ENCODE peak calls at places on chromosome 5, in four cellular contexts. A is K562, O is GM12878, E is HepG2. L is an unnamed sample.

GRCh38 chr5:1823381-1824034 is 22.3 kb downstream of the NDUFS6 start:
- DNase-seq in O (no peak), A (no peak), E (no peak), L (no peak)

GRCh38 chr5:175772747-175773533 is 98.4 kb upstream of the CPLX2 start:
- DNase-seq in A (no peak), O (no peak), E (no peak), L (no peak)

GRCh38 chr5:73387630-73388370 is 60.8 kb downstream of the FOXD1 start:
- DNase-seq in A (no peak), E (no peak), O (peak; percentile 76), L (no peak)

GRCh38 chr5:31186672-31187267 is 6.7 kb upstream of the CDH6 start:
- DNase-seq in A (peak; percentile 49), O (no peak), E (peak; percentile 37), L (peak; percentile 27)

GRCh38 chr5:165457854-165458481 is 1952.5 kb downstream of the MAT2B start:
- DNase-seq in A (peak; percentile 1), E (no peak), O (no peak), L (peak; percentile 20)

GRCh38 chr5:134026521-134027202 is 21.9 kb upstream of the VDAC1 start:
- DNase-seq in O (no peak), A (peak; percentile 69), E (peak; percentile 75), L (peak; percentile 81)

GRCh38 chr5:171365351-171365750 is 22.3 kb upstream of the NPM1 start:
- DNase-seq in E (peak; percentile 15), O (no peak), A (peak; percentile 57), L (peak; percentile 75)

GRCh38 chr5:79975422-79975821 is 15.6 kb downstream of the MTX3 start:
- DNase-seq in A (no peak), E (no peak), O (no peak), L (no peak)

GRCh38 chr5:137115152-137115551 is 384.0 kb downstream of the SPOCK1 start:
- DNase-seq in A (no peak), E (no peak), O (no peak), L (no peak)

GRCh38 chr5:59036274-59036961 is 453.5 kb downstream of the RAB3C start:
- DNase-seq in O (no peak), E (no peak), A (no peak), L (no peak)

GRCh38 chr5:180521101-180521500 is 26.9 kb downstream of the CNOT6 start:
- DNase-seq in O (no peak), A (no peak), E (no peak), L (no peak)

GRCh38 chr5:143699121-143699520 is 112.8 kb upstream of the HMHB1 start:
- DNase-seq in O (no peak), A (peak; percentile 2), E (no peak), L (no peak)

GRCh38 chr5:100595152-100595811 is 60.1 kb downstream of the FAM174A start:
- DNase-seq in A (peak; percentile 9), E (peak; percentile 53), O (no peak), L (no peak)

GRCh38 chr5:170280090-170280493 is 17.5 kb downstream of the LCP2 start:
- DNase-seq in A (no peak), E (no peak), O (no peak), L (no peak)

GRCh38 chr5:119343766-119344165 is 12.1 kb upstream of the TNFAIP8 start:
- DNase-seq in A (no peak), E (no peak), O (peak; percentile 51), L (no peak)

GRCh38 chr5:145162641-145163040 is 672.5 kb downstream of the PRELID2 start:
- DNase-seq in A (no peak), O (no peak), E (peak; percentile 2), L (no peak)

GRCh38 chr5:125668904-125669303 is 754.3 kb upstream of the GRAMD2B start:
- DNase-seq in O (no peak), E (no peak), A (no peak), L (no peak)

GRCh38 chr5:21688655-21689054 is 1164.5 kb downstream of the CDH12 start:
- DNase-seq in A (no peak), O (no peak), E (no peak), L (no peak)

GRCh38 chr5:168023190-168023589 is 268.3 kb upstream of the WWC1 start:
- DNase-seq in O (no peak), E (no peak), A (no peak), L (no peak)

GRCh38 chr5:73106335-73106734 is 14.0 kb upstream of the TMEM171 start:
- DNase-seq in E (no peak), O (no peak), A (no peak), L (no peak)

GRCh38 chr5:10355071-10355889 is 1.8 kb downstream of the MARCHF6 start:
- DNase-seq in E (no peak), A (peak; percentile 57), O (no peak), L (no peak)

GRCh38 chr5:99878830-99879229 is 656.3 kb upstream of the FAM174A start:
- DNase-seq in A (no peak), O (no peak), E (no peak), L (no peak)

DNA sequence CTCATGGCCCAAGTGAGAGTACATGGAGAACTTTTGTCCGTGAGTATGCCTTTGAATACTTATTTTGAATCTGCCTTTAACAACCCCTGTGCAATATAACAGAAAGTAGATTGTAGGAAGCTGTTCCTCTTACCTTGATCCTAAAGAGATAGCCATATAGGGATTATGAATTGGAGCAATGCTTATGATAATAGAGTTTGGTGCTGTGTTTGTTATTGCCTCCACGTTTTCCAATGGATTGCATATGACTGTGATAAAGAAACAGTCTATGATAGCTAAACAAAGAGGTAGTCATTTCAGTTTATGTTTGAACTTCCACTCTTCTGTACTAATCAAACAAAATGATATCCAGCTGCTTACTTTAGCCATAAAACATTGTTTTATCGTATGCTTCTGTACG is 199.6 kb upstream of the RGMB start:
- DNase-seq in E (no peak), A (no peak), O (no peak), L (no peak)
- TF ChIP-seq TARDBP in E (no peak), A (no peak), O (no peak), L (no peak)

GRCh38 chr5:64947031-64947430 is 178.3 kb downstream of the CWC27 start:
- DNase-seq in A (peak; percentile 41), E (peak; percentile 22), O (no peak), L (peak; percentile 15)
- TF ChIP-seq TARDBP in A (no peak), E (no peak), O (no peak), L (no peak)

GRCh38 chr5:132540764-132541163 is 2.6 kb downstream of the IL5 start:
- DNase-seq in O (no peak), A (no peak), E (no peak), L (no peak)
- TF ChIP-seq TARDBP in O (no peak), A (no peak), E (no peak), L (no peak)

DNA sequence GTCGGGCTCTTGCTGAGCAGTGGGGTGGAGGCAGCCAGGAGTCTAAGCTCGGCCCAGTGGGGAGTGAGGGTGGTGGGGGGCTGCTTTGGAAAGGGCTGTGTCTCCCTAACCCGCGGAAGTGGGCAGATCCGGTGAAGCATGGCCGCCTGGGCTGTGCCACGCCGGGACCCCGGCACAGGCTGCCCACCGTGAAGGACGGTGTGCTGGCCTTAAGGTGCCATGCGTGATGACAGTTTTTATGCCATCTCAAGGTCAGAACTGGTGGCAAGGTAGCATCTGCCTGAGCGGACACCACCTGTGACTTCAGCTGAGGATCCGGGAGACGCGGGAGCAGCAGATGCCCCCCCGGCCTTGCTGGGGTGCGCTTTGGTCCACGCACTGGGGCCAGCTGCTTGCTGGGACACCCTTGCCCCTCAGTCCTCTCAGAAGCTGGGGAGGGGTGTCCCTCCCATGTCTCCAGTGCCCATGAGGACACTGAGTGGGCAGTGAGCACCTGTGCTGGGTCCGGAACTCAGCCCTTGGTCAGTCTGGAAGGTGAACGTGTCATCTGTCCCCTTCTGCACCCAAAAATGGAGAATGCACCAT is 53.9 kb downstream of the AHRR start:
- DNase-seq in O (no peak), E (no peak), A (no peak), L (no peak)
- TF ChIP-seq TARDBP in O (no peak), E (no peak), A (no peak), L (no peak)

DNA sequence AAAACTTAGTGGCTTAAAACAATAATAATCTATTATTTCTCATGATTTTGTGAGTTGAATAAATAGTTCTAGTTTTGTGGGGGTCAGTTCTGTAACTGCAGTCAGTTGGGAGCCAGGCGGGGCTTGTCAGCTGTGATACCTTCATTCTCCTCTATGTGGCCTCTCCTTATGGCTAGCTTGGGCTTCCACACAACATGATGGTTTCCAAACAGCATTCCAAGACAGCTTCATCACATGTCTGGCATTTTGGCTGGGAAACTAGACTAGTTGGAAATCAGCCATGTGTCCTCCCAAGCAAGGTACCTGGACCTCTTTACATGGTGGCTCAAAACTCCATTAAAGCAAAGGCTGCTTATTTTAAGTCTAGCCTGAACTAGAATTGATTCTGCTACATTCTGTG is 61.4 kb upstream of the RANBP3L start:
- DNase-seq in A (no peak), E (no peak), O (no peak), L (peak; percentile 21)
- TF ChIP-seq TARDBP in A (no peak), E (no peak), O (no peak), L (no peak)

DNA sequence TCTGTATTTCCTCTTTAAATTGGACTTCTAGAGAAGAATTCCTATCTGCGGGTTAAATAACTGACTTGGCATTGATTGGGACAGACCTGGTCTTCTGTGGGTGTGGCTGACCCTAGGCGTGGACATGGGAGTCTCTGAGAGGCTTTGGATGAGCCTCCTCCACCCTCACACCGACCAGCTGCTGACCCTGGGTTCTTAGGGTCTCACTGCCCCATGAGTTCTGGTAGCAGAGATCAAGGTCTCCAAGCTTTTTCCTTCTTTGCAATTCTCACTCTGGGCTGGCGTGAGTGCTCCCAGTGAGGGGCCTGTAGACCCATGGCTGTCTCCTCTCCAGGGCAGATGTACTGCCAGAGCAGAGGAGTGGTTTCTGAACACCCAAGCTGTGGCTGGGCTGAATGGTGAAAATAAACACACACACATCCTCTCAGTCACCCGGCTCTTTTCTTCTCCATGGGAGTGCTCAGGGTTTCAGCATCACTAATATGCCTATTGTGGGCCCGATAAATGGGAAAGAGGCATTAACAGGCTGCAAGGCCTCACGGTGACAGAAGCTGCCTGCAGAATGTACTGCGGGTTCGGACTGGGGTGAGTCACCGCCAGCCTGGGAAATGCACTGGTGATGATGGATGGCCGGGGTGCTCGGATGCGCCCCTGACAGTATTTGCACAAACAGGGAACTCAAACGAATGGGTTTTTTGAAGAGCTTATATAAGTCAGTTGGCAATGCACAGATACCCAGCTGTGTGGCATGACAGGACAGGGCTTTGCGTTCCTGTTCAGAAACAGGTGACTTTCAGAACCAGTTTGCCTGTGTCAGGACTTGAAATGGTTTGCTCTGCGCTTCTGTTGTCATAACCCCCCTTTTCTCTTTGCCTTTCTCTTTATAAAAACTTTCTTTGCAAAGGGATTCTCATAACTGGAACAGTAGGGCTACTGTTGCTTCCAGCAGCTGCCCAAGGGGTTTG is 41.9 kb upstream of the PITX1 start:
- DNase-seq in A (no peak), O (no peak), E (no peak), L (no peak)
- TF ChIP-seq TARDBP in A (no peak), O (no peak), E (no peak), L (no peak)

GRCh38 chr5:150530992-150531588 is 23.2 kb downstream of the NDST1 start:
- DNase-seq in O (no peak), E (no peak), A (no peak), L (no peak)
- TF ChIP-seq TARDBP in O (no peak), E (no peak), A (no peak), L (no peak)

GRCh38 chr5:32353420-32353819 is 40.7 kb upstream of the MTMR12 start:
- DNase-seq in E (no peak), A (no peak), O (no peak), L (no peak)
- TF ChIP-seq TARDBP in E (no peak), A (no peak), O (no peak), L (no peak)